ENCODE peak calls at places on chromosomes 4 and X, in five cellular contexts. B is HCT116, I is iPS-NIHi11, C is iris pigment epithelial cell, G is left cardiac atrium. O is an unnamed sample.
A peak's percentile ranks its signal among the peaks of the same experiment; 100 is the strongest.

GRCh38 chr4:1250921-1251772 is 2.2 kb upstream of the CTBP1 start:
- DNase-seq in I (no peak), C (no peak), G (peak; percentile 27), B (no peak), O (no peak)

GRCh38 chr4:89344571-89344970 is 37.0 kb upstream of the GPRIN3 start:
- DNase-seq in G (no peak), B (no peak), C (peak; percentile 73), I (no peak), O (no peak)

GRCh38 chrX:68234171-68234910 is 199.0 kb downstream of the OPHN1 start:
- DNase-seq in G (no peak), B (no peak), I (peak; percentile 13), C (no peak), O (no peak)

GRCh38 chr4:73650255-73650654 is 30.0 kb upstream of the RASSF6 start:
- DNase-seq in I (no peak), B (no peak), C (no peak), G (no peak), O (no peak)

GRCh38 chrX:128458888-128459287 is 406.7 kb upstream of the ACTRT1 start:
- DNase-seq in G (no peak), B (no peak), I (no peak), C (peak; percentile 61), O (no peak)

GRCh38 chr4:165328101-165328425 is 594 bp downstream of the MSMO1 start:
- DNase-seq in G (no peak), B (no peak), I (no peak), C (no peak), O (no peak)

GRCh38 chr4:1029957-1030520 is 18.6 kb downstream of the FGFRL1 start:
- DNase-seq in C (no peak), G (no peak), I (peak; percentile 84), B (no peak), O (no peak)

GRCh38 chr4:158572608-158573007 is 50.9 kb downstream of the RXFP1 start:
- DNase-seq in I (no peak), B (no peak), G (no peak), C (no peak), O (no peak)

GRCh38 chr4:1033840-1034551 is 22.6 kb downstream of the FGFRL1 start:
- DNase-seq in C (peak; percentile 32), I (no peak), B (no peak), G (peak; percentile 78), O (no peak)

GRCh38 chrX:95754411-95754810 is 930.2 kb upstream of the DIAPH2 start:
- DNase-seq in C (no peak), B (no peak), G (no peak), I (no peak), O (no peak)

GRCh38 chr4:11720292-11720691 is 291.6 kb upstream of the HS3ST1 start:
- DNase-seq in B (no peak), I (peak; percentile 33), C (peak; percentile 45), G (no peak), O (no peak)

GRCh38 chrX:150546711-150547153 is 21.7 kb upstream of the MTM1 start:
- DNase-seq in C (no peak), I (no peak), G (peak; percentile 45), B (no peak), O (no peak)

GRCh38 chr4:38759077-38759789 is 23.6 kb downstream of the TLR10 start:
- DNase-seq in C (peak; percentile 61), B (no peak), G (peak; percentile 62), I (peak; percentile 63), O (no peak)

GRCh38 chrX:110588853-110589252 is 206.8 kb downstream of the CHRDL1 start:
- DNase-seq in I (no peak), B (no peak), C (no peak), G (no peak), O (no peak)

GRCh38 chr4:2469192-2469984 is 482 bp downstream of the RNF4 start:
- DNase-seq in B (no peak), I (peak; percentile 72), C (peak; percentile 31), G (peak; percentile 69), O (no peak)

GRCh38 chr4:8908206-8908893 is 36.7 kb upstream of the HMX1 start:
- DNase-seq in G (no peak), B (no peak), I (peak; percentile 16), C (no peak), O (no peak)

GRCh38 chr4:14749910-14750309 is 252.4 kb upstream of the CPEB2 start:
- DNase-seq in B (no peak), G (peak; percentile 42), C (peak; percentile 12), I (no peak), O (no peak)

GRCh38 chrX:14032383-14032782 is 2.7 kb upstream of the GEMIN8 start:
- DNase-seq in I (peak; percentile 16), B (no peak), G (peak; percentile 35), C (peak; percentile 57), O (no peak)

GRCh38 chr4:183588169-183588675 is 70.8 kb downstream of the RWDD4 start:
- DNase-seq in G (no peak), I (no peak), C (peak; percentile 77), B (no peak), O (peak; percentile 14)

GRCh38 chr4:110900206-110900769 is 277.4 kb upstream of the PITX2 start:
- DNase-seq in C (peak; percentile 51), G (no peak), B (no peak), I (no peak), O (no peak)

GRCh38 chr4:41256740-41257256 is at the start of gene UCHL1:
- DNase-seq in I (peak; percentile 87), G (peak; percentile 59), B (no peak), C (peak; percentile 96), O (peak; percentile 74)

GRCh38 chr4:131119661-131120060 is 2023.7 kb downstream of the C4orf33 start:
- DNase-seq in G (no peak), I (no peak), C (no peak), B (no peak), O (no peak)

GRCh38 chrX:118498351-118498750 is 2.7 kb downstream of the DOCK11 start:
- DNase-seq in B (no peak), I (no peak), G (no peak), C (no peak), O (no peak)

GRCh38 chr4:92304073-92304472 is 307 bp downstream of the GRID2 start:
- DNase-seq in G (peak; percentile 15), C (no peak), I (peak; percentile 17), B (no peak), O (no peak)

GRCh38 chrX:129654652-129655546 is at the start of gene APLN:
- DNase-seq in C (peak; percentile 41), B (no peak), G (peak; percentile 52), I (peak; percentile 52), O (no peak)

GRCh38 chr4:87105101-87105852 is 115.1 kb downstream of the KLHL8 start:
- DNase-seq in I (no peak), G (no peak), C (no peak), B (no peak), O (no peak)